ENCODE peak calls at places on chromosomes 11 and 22, in ten cellular contexts. Q is sciatic nerve, D is glomerular endothelial cell, A is adrenal gland, X is gastrocnemius medialis, M is NCI-H1092 treated with DMSO at 0.1 percent for 48 hours, Y is osteoblast, I is KBM-7, N is bronchial epithelial cell, R is H1. Z is an unnamed sample.

GRCh38 chr11:7536102-7536501 is 22.3 kb downstream of the PPFIBP2 start:
- DNase-seq in D (no peak), M (no peak), X (no peak), Y (no peak), A (no peak), I (peak; percentile 46), Q (no peak), N (no peak), R (no peak), Z (no peak)

GRCh38 chr11:31240340-31240904 is 129.1 kb downstream of the DCDC1 start:
- DNase-seq in A (peak; percentile 19), Q (no peak), I (peak; percentile 55), M (peak; percentile 58), X (no peak), Y (no peak), N (peak; percentile 58), R (no peak), D (peak; percentile 10), Z (peak; percentile 18)

GRCh38 chr11:132632641-132633124 is 899.6 kb downstream of the OPCML start:
- DNase-seq in I (no peak), A (no peak), X (no peak), N (peak; percentile 76), Y (peak; percentile 82), R (no peak), M (no peak), Q (no peak), D (peak; percentile 48), Z (peak; percentile 91)

GRCh38 chr11:27291302-27291889 is 71.6 kb downstream of the CCDC34 start:
- DNase-seq in M (no peak), R (no peak), Y (no peak), Q (no peak), D (no peak), X (no peak), N (peak; percentile 88), I (peak; percentile 8), A (no peak), Z (no peak)

GRCh38 chr11:125036933-125037332 is 26.2 kb upstream of the SLC37A2 start:
- DNase-seq in X (no peak), Y (peak; percentile 60), Q (no peak), R (no peak), D (peak; percentile 54), M (no peak), N (peak; percentile 90), A (no peak), I (no peak), Z (no peak)

GRCh38 chr22:50473855-50474671 is 772 bp downstream of the SBF1 start:
- DNase-seq in Q (no peak), X (no peak), A (no peak), N (peak; percentile 40), I (peak; percentile 30), D (no peak), M (no peak), R (no peak), Y (peak; percentile 99), Z (no peak)

GRCh38 chr22:25747245-25747944 is 5.4 kb downstream of the MYO18B start:
- DNase-seq in D (peak; percentile 51), A (peak; percentile 86), M (no peak), N (peak; percentile 20), Y (peak; percentile 99), Q (no peak), X (peak; percentile 98), I (no peak), R (no peak), Z (no peak)

GRCh38 chr11:76768091-76769047 is 14.8 kb upstream of the TSKU start:
- DNase-seq in A (no peak), N (peak; percentile 49), Q (no peak), Y (no peak), I (peak; percentile 96), R (no peak), X (peak; percentile 59), D (no peak), M (peak; percentile 54), Z (no peak)

GRCh38 chr11:12179019-12179418 is 68.6 kb downstream of the MICAL2 start:
- DNase-seq in R (no peak), I (no peak), D (no peak), Y (no peak), X (no peak), A (no peak), N (no peak), M (no peak), Q (no peak), Z (no peak)

GRCh38 chr11:36313073-36313472 is 17.0 kb downstream of the PRR5L start:
- DNase-seq in R (no peak), N (peak; percentile 72), Q (no peak), Y (no peak), A (no peak), D (no peak), I (no peak), M (no peak), X (no peak), Z (no peak)

GRCh38 chr22:46593211-46593676 is 26.9 kb upstream of the GRAMD4 start:
- DNase-seq in N (no peak), X (peak; percentile 43), M (no peak), R (no peak), Q (no peak), I (peak; percentile 91), D (no peak), A (peak; percentile 36), Y (no peak), Z (no peak)

GRCh38 chr11:115269193-115269592 is 235.0 kb downstream of the CADM1 start:
- DNase-seq in A (no peak), M (peak; percentile 93), Y (no peak), R (no peak), N (no peak), X (no peak), D (no peak), I (no peak), Q (no peak), Z (no peak)

GRCh38 chr11:128290106-128290840 is 297.1 kb downstream of the ETS1 start:
- DNase-seq in I (peak; percentile 66), N (peak; percentile 69), X (peak; percentile 35), Y (peak; percentile 92), A (peak; percentile 57), M (peak; percentile 82), Q (peak; percentile 68), R (no peak), D (peak; percentile 76), Z (peak; percentile 68)

GRCh38 chr22:36546092-36546804 is 17.3 kb upstream of the EIF3D start:
- DNase-seq in Q (no peak), X (no peak), N (peak; percentile 23), Y (peak; percentile 65), I (peak; percentile 86), D (no peak), A (peak; percentile 31), R (peak; percentile 51), M (peak; percentile 64), Z (no peak)

GRCh38 chr11:15589070-15589626 is 474.4 kb downstream of the INSC start:
- DNase-seq in A (no peak), X (no peak), I (no peak), Q (no peak), D (no peak), Y (no peak), M (no peak), N (no peak), R (no peak), Z (no peak)

GRCh38 chr11:63595296-63595695 is 18.9 kb downstream of the PLAAT3 start:
- DNase-seq in X (no peak), A (no peak), M (no peak), N (no peak), I (no peak), Q (no peak), Y (peak; percentile 80), D (no peak), R (no peak), Z (no peak)

GRCh38 chr11:120205596-120206161 is 5.2 kb upstream of the OAF start:
- DNase-seq in Y (peak; percentile 95), M (no peak), A (no peak), Q (no peak), X (no peak), R (no peak), I (no peak), D (no peak), N (peak; percentile 90), Z (no peak)

GRCh38 chr11:71563401-71563800 is 2.0 kb upstream of the KRTAP5-10 start:
- DNase-seq in Q (no peak), D (peak; percentile 36), A (no peak), N (peak; percentile 59), Y (peak; percentile 93), R (peak; percentile 7), X (no peak), M (peak; percentile 12), I (peak; percentile 70), Z (peak; percentile 36)

GRCh38 chr11:69905611-69906452 is 86.6 kb upstream of the FGF3 start:
- DNase-seq in R (no peak), Y (peak; percentile 67), A (no peak), M (no peak), X (no peak), N (no peak), I (no peak), D (no peak), Q (no peak), Z (no peak)

GRCh38 chr11:107157809-107158187 is 139.5 kb upstream of the GUCY1A2 start:
- DNase-seq in X (no peak), I (no peak), M (no peak), D (no peak), Y (no peak), A (no peak), Q (no peak), R (no peak), N (no peak), Z (no peak)

GRCh38 chr11:115462004-115462541 is 42.1 kb downstream of the CADM1 start:
- DNase-seq in M (no peak), D (no peak), Y (no peak), R (no peak), N (no peak), I (no peak), A (peak; percentile 34), Q (no peak), X (no peak), Z (no peak)

GRCh38 chr11:119741369-119742262 is 12.6 kb upstream of the NECTIN1 start:
- DNase-seq in Y (peak; percentile 96), A (peak; percentile 57), I (peak; percentile 64), N (no peak), M (no peak), X (no peak), D (no peak), Q (peak; percentile 75), R (no peak), Z (no peak)

GRCh38 chr11:117428186-117428855 is 100.7 kb downstream of the CEP164 start:
- DNase-seq in R (no peak), X (no peak), Y (peak; percentile 55), A (no peak), I (no peak), N (no peak), M (no peak), D (no peak), Q (no peak), Z (no peak)

GRCh38 chr11:129249351-129249750 is 57.2 kb upstream of the ARHGAP32 start:
- DNase-seq in D (no peak), Q (no peak), R (no peak), I (no peak), A (no peak), X (no peak), Y (peak; percentile 74), M (no peak), N (peak; percentile 59), Z (no peak)

GRCh38 chr11:121930004-121930965 is 185.7 kb downstream of the BLID start:
- DNase-seq in M (peak; percentile 82), R (no peak), I (no peak), Q (no peak), X (no peak), N (no peak), D (no peak), Y (no peak), A (no peak), Z (no peak)

GRCh38 chr11:93251922-93252321 is 54.1 kb upstream of the SLC36A4 start:
- DNase-seq in M (no peak), D (no peak), N (no peak), R (no peak), X (no peak), Q (no peak), I (no peak), Y (no peak), A (no peak), Z (no peak)

GRCh38 chr11:74311352-74311926 is at the start of gene P4HA3:
- DNase-seq in I (no peak), M (peak; percentile 38), N (peak; percentile 21), R (peak; percentile 31), X (peak; percentile 45), D (no peak), A (peak; percentile 79), Y (peak; percentile 95), Q (peak; percentile 81), Z (no peak)

GRCh38 chr11:48093795-48094642 is 113.7 kb downstream of the PTPRJ start:
- DNase-seq in X (peak; percentile 53), I (peak; percentile 39), Q (no peak), A (peak; percentile 4), R (no peak), N (no peak), D (no peak), M (peak; percentile 83), Y (no peak), Z (no peak)